ENCODE peak calls at places on chromosomes 11 and 22, in ten cellular contexts. N is stomach, B is esophagus muscularis mucosa, O is A549, R is transverse colon, V is GM12878, Z is tibial nerve, G is K562, K is ovary, T is H1. E is an unnamed sample.

GRCh38 chr22:19717691-19718254 is 3.5 kb downstream of the SEPTIN5 start:
- DNase-seq in R (peak), B (no peak), O (peak), G (peak), V (no peak), N (peak), Z (peak), T (no peak), K (peak), E (peak)

GRCh38 chr11:85889676-85890579 is 34.7 kb downstream of the CCDC83 start:
- DNase-seq in R (no peak), O (peak), N (no peak), K (no peak), T (peak), G (no peak), Z (no peak), V (no peak), B (no peak), E (no peak)

GRCh38 chr22:22881116-22882032 is 6.2 kb upstream of the IGLL5 start:
- DNase-seq in T (no peak), V (no peak), G (no peak), R (no peak), Z (no peak), O (no peak), B (no peak), K (no peak), N (no peak), E (no peak)

GRCh38 chr11:60100511-60100910 is 12.0 kb downstream of the MS4A2 start:
- DNase-seq in V (no peak), N (no peak), B (no peak), T (no peak), K (no peak), G (no peak), Z (no peak), R (no peak), O (no peak), E (no peak)

GRCh38 chr11:1040428-1041148 is 4.1 kb upstream of the MUC6 start:
- DNase-seq in V (no peak), R (no peak), T (no peak), K (no peak), O (no peak), B (no peak), Z (no peak), N (peak), G (no peak), E (peak)

GRCh38 chr22:29719894-29720645 is at the start of gene CABP7:
- DNase-seq in O (no peak), R (no peak), V (no peak), B (no peak), K (no peak), Z (no peak), T (no peak), G (no peak), N (no peak), E (no peak)

GRCh38 chr22:27295071-27295470 is 506.5 kb downstream of the MN1 start:
- DNase-seq in G (no peak), N (no peak), V (no peak), B (no peak), K (no peak), R (no peak), O (no peak), Z (no peak), T (no peak), E (no peak)

GRCh38 chr11:16096336-16096735 is 260.0 kb downstream of the SOX6 start:
- DNase-seq in B (no peak), G (no peak), V (no peak), T (no peak), Z (no peak), N (no peak), O (no peak), K (no peak), R (no peak), E (no peak)

GRCh38 chr11:132228756-132229325 is 858.4 kb downstream of the NTM start:
- DNase-seq in G (no peak), B (no peak), Z (no peak), V (no peak), O (no peak), N (no peak), K (no peak), T (no peak), R (no peak), E (no peak)

GRCh38 chr11:30128269-30128932 is 102.4 kb upstream of the FSHB start:
- DNase-seq in O (peak), B (no peak), N (no peak), G (peak), R (no peak), T (no peak), Z (no peak), V (no peak), K (no peak), E (no peak)

GRCh38 chr11:107591446-107592236 is 694 bp downstream of the ELMOD1 start:
- DNase-seq in V (no peak), O (peak), B (no peak), G (no peak), K (no peak), Z (no peak), R (no peak), T (no peak), N (no peak), E (peak)

GRCh38 chr11:12088047-12088481 is 22.3 kb upstream of the MICAL2 start:
- DNase-seq in T (no peak), R (peak), V (no peak), G (peak), O (no peak), Z (no peak), N (no peak), B (no peak), K (no peak), E (peak)

GRCh38 chr11:65113361-65113756 is 1.7 kb downstream of the TM7SF2 start:
- DNase-seq in Z (no peak), O (no peak), N (no peak), B (no peak), T (no peak), V (no peak), G (no peak), K (no peak), R (no peak), E (no peak)

GRCh38 chr22:45754822-45755221 is 83.2 kb downstream of the ATXN10 start:
- DNase-seq in G (no peak), V (no peak), O (no peak), N (no peak), T (no peak), B (no peak), R (no peak), Z (no peak), K (no peak), E (no peak)

GRCh38 chr11:103297900-103298299 is 188.7 kb downstream of the DYNC2H1 start:
- DNase-seq in Z (no peak), B (no peak), T (no peak), K (no peak), V (no peak), R (no peak), N (no peak), O (no peak), G (no peak), E (no peak)

GRCh38 chr11:107017433-107018227 is 646 bp downstream of the GUCY1A2 start:
- DNase-seq in O (peak), R (no peak), V (no peak), N (no peak), K (peak), Z (peak), G (peak), B (no peak), T (no peak), E (peak)

GRCh38 chr22:36398602-36399472 is 11.1 kb upstream of the MYH9 start:
- DNase-seq in K (no peak), G (no peak), V (no peak), Z (no peak), R (peak), O (no peak), B (no peak), T (no peak), N (no peak), E (no peak)

GRCh38 chr11:46719543-46720218 is 668 bp downstream of the F2 start:
- DNase-seq in R (no peak), T (no peak), B (no peak), G (no peak), K (no peak), O (no peak), V (no peak), Z (no peak), N (no peak), E (no peak)

GRCh38 chr22:44191036-44191454 is 10.3 kb downstream of the PARVG start:
- DNase-seq in O (no peak), K (no peak), V (no peak), B (no peak), N (no peak), Z (no peak), G (no peak), R (no peak), T (no peak), E (no peak)

GRCh38 chr11:33687733-33688479 is 12.7 kb downstream of the C11orf91 start:
- DNase-seq in O (peak), N (no peak), K (peak), R (no peak), B (no peak), Z (peak), V (peak), G (peak), T (no peak), E (no peak)

GRCh38 chr11:62613275-62613864 is 313 bp downstream of the ROM1 start:
- DNase-seq in V (no peak), O (no peak), T (no peak), B (no peak), G (no peak), Z (no peak), N (peak), K (no peak), R (no peak), E (peak)
- H3K27ac ChIP-seq in V (no peak), O (peak), T (no peak), B (peak), G (peak), Z (peak), N (peak), K (peak), R (peak), E (peak)

DNA sequence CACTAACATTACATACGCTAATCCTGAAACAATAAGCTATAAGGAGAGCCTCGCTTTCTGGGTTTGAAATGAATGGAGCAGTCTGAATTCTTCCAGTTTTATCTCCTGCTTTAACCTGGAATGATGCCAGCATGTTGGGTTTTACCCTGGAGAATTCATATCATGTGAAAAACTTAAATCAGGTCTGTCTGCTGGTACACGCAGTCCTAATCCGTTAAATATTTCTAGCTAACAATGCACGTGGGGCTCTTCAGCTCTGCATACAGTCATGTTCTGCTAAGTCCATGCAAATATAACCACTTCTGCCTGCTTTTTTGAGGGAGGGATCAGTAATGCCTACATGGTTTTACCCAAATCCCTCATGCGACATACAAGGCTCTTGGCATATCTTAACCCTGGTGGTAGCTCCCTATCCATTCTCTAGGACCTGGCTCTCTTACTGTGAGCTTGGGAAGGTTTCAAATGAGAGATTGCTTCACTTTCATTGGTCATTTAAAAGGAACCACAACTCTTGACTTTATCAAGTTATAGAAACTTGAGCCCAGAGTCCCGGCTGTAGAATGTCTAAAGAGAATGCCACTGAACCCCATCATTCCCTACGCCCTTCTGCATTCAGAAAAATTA is 92.6 kb downstream of the COMMD9 start:
- DNase-seq in V (no peak), R (no peak), N (no peak), Z (peak), K (peak), G (no peak), O (no peak), T (no peak), B (no peak), E (no peak)
- TF ChIP-seq EP300 in V (no peak), R (no peak), N (no peak), Z (peak), K (no peak), G (no peak), O (no peak), T (no peak), B (no peak), E (no peak)

GRCh38 chr22:39444247-39444800 is 12.5 kb upstream of the MGAT3 start:
- DNase-seq in K (no peak), R (no peak), N (no peak), B (no peak), O (no peak), T (no peak), Z (no peak), G (no peak), V (no peak), E (no peak)

GRCh38 chr22:39444937-39445465 is 11.8 kb upstream of the MGAT3 start:
- DNase-seq in K (no peak), B (no peak), N (no peak), Z (no peak), T (no peak), R (no peak), V (no peak), O (no peak), G (no peak), E (no peak)

GRCh38 chr22:39443416-39443815 is 13.4 kb upstream of the MGAT3 start:
- DNase-seq in O (no peak), T (no peak), Z (no peak), K (no peak), N (no peak), B (no peak), V (no peak), R (no peak), G (no peak), E (no peak)

GRCh38 chr22:39448205-39449054 is 8.4 kb upstream of the MGAT3 start:
- DNase-seq in R (no peak), K (no peak), V (no peak), T (no peak), O (no peak), Z (no peak), G (no peak), N (peak), B (no peak), E (peak)

GRCh38 chr22:39446239-39446721 is 10.5 kb upstream of the MGAT3 start:
- DNase-seq in B (no peak), G (peak), O (no peak), R (peak), Z (no peak), K (no peak), V (peak), T (no peak), N (peak), E (peak)
- H3K27ac ChIP-seq in B (no peak), G (no peak), O (no peak), R (peak), Z (peak), K (no peak), V (peak), T (no peak), N (peak), E (no peak)

GRCh38 chr11:102287963-102288744 is 29.1 kb upstream of the BIRC3 start:
- DNase-seq in N (peak), K (peak), T (no peak), V (peak), R (peak), G (peak), Z (peak), O (peak), B (no peak), E (no peak)
- TF ChIP-seq EP300 in N (no peak), K (no peak), T (no peak), V (no peak), R (no peak), G (no peak), Z (peak), O (no peak), B (no peak), E (no peak)